ENCODE peak calls at places on chromosome 2, in nine cellular contexts. S, Y, U, B, Z, M, X, W and H are unnamed samples.

GRCh38 chr2:181605889-181606837 is 50.7 kb downstream of the CERKL start:
- DNase-seq in S (no peak), Y (no peak), U (no peak), B (no peak), Z (no peak), M (no peak), X (no peak), W (no peak), H (no peak)

GRCh38 chr2:165952085-165952484 is 1.5 kb downstream of the TTC21B start:
- DNase-seq in S (no peak), Y (no peak), U (no peak), B (no peak), Z (no peak), M (no peak), X (no peak), W (no peak), H (no peak)

GRCh38 chr2:173448938-173449471 is 94.3 kb downstream of the CDCA7 start:
- DNase-seq in S (peak; percentile 72), Y (peak; percentile 79), U (peak; percentile 73), B (peak; percentile 94), Z (peak; percentile 30), M (peak; percentile 66), X (peak; percentile 36), W (peak; percentile 84), H (peak; percentile 42)

GRCh38 chr2:52144588-52144987 is 1112.7 kb upstream of the NRXN1 start:
- DNase-seq in S (no peak), Y (no peak), U (no peak), B (no peak), Z (no peak), M (no peak), X (no peak), W (no peak), H (no peak)

GRCh38 chr2:231394201-231395141 is 1.0 kb upstream of the B3GNT7 start:
- DNase-seq in S (no peak), Y (no peak), U (no peak), B (no peak), Z (no peak), M (peak; percentile 72), X (no peak), W (peak; percentile 61), H (peak; percentile 88)

GRCh38 chr2:216554755-216555154 is 56.1 kb downstream of the RPL37A start:
- DNase-seq in S (no peak), Y (no peak), U (no peak), B (no peak), Z (no peak), M (no peak), X (no peak), W (no peak), H (no peak)

GRCh38 chr2:30359644-30360167 is 87.3 kb upstream of the LCLAT1 start:
- DNase-seq in S (peak; percentile 14), Y (peak; percentile 71), U (peak; percentile 66), B (no peak), Z (no peak), M (no peak), X (no peak), W (peak; percentile 56), H (no peak)

GRCh38 chr2:171811229-171811628 is 82.8 kb downstream of the SLC25A12 start:
- DNase-seq in S (peak; percentile 42), Y (no peak), U (no peak), B (no peak), Z (no peak), M (no peak), X (no peak), W (no peak), H (peak; percentile 12)

GRCh38 chr2:164655750-164656149 is 34.5 kb upstream of the GRB14 start:
- DNase-seq in S (peak; percentile 39), Y (no peak), U (no peak), B (no peak), Z (no peak), M (no peak), X (no peak), W (no peak), H (no peak)

GRCh38 chr2:73232471-73233153 is 427 bp downstream of the PRADC1 start:
- DNase-seq in S (no peak), Y (no peak), U (no peak), B (no peak), Z (no peak), M (peak; percentile 40), X (peak; percentile 13), W (peak; percentile 23), H (peak; percentile 46)

GRCh38 chr2:173232956-173233744 is 121.5 kb upstream of the CDCA7 start:
- DNase-seq in S (peak; percentile 62), Y (no peak), U (no peak), B (no peak), Z (no peak), M (no peak), X (no peak), W (no peak), H (no peak)

GRCh38 chr2:173596226-173596625 is 241.6 kb downstream of the CDCA7 start:
- DNase-seq in S (peak; percentile 28), Y (no peak), U (no peak), B (no peak), Z (no peak), M (no peak), X (no peak), W (no peak), H (no peak)

GRCh38 chr2:201644001-201644400 is 698 bp upstream of the TMEM237 start:
- DNase-seq in S (peak; percentile 35), Y (no peak), U (no peak), B (no peak), Z (peak; percentile 18), M (no peak), X (no peak), W (peak; percentile 40), H (no peak)

GRCh38 chr2:11298592-11298991 is 45.8 kb downstream of the ROCK2 start:
- DNase-seq in S (no peak), Y (no peak), U (no peak), B (no peak), Z (no peak), M (no peak), X (no peak), W (no peak), H (no peak)

DNA sequence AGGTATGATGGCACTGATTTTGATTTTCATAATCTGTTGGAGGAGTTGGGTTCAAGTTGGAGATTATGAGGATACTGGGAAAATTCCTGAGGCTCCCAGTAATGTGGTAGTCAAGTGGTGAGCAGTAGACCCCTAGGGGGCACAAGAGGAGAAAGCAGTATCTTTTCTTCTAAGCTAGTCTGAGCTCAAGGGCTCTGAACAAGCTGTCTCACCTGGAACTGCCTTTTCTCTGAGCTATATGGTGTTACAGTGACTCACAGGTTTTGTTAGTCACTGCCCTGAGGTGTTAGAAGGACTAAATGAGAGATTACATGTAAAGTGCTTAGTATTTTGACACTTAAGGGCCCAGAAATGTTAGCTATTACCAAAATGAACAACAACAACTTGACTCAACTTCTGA is 42.2 kb downstream of the CD302 start:
- DNase-seq in S (no peak), Y (no peak), U (no peak), B (no peak), Z (peak; percentile 98), M (no peak), X (no peak), W (no peak), H (no peak)
- TF ChIP-seq CTCF in S (peak; percentile 38), Y (no peak), U (no peak), B (peak; percentile 57), Z (peak; percentile 91), M (no peak), X (no peak), W (no peak), H (peak; percentile 32)

GRCh38 chr2:26471278-26471677 is 6.6 kb downstream of the OTOF start:
- DNase-seq in S (no peak), Y (no peak), U (no peak), B (no peak), Z (no peak), M (no peak), X (no peak), W (no peak), H (no peak)

GRCh38 chr2:26472821-26473655 is 4.9 kb downstream of the OTOF start:
- DNase-seq in S (no peak), Y (no peak), U (no peak), B (no peak), Z (no peak), M (no peak), X (no peak), W (no peak), H (no peak)

GRCh38 chr2:26470601-26471260 is 7.2 kb downstream of the OTOF start:
- DNase-seq in S (no peak), Y (no peak), U (no peak), B (no peak), Z (no peak), M (no peak), X (no peak), W (no peak), H (no peak)

GRCh38 chr2:26473796-26474195 is 4.1 kb downstream of the OTOF start:
- DNase-seq in S (no peak), Y (no peak), U (no peak), B (no peak), Z (no peak), M (no peak), X (no peak), W (no peak), H (no peak)

DNA sequence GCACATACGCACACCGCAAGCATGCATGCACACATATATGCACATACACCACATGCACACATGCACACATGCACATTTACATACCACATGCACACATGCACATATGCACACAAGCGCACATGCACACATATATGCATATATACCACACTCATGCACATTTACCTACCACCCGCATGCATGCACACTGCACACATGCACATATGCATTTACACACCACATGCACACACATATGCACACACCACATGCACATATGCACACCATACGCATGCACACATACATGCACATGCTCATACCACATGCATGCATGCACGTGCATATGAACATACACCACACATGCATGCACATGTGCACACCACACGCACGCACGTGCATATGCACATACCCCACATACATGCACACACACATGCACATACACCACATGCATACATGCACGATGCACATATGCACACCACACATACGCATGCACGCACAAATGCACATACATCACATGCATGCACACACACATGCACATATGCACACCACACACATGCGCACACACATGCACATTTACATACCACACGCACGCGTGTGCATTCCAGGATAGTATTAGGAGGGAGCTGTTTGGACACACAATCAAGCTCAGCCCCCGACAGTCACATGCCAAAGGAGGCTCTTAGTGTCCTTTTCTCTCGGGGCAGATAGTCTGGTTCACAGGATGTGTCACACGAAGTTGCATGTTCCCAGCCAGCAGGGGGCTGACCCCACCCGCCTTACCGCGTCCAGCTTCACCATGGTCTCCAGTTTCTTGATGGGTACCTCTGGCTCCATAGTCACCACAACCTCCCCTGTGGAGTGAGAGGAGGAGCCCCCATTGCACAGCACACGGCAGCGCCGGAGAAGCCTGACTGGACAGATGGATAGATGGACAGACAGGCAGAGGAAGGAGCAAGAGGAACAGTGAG is 5.9 kb downstream of the OTOF start:
- DNase-seq in S (no peak), Y (no peak), U (no peak), B (no peak), Z (no peak), M (no peak), X (no peak), W (no peak), H (no peak)
- TF ChIP-seq CTCF in S (no peak), Y (no peak), U (no peak), B (peak; percentile 31), Z (peak; percentile 15), M (no peak), X (no peak), W (no peak), H (no peak)

GRCh38 chr2:47072018-47072691 is 83.0 kb downstream of the STPG4 start:
- DNase-seq in S (peak; percentile 91), Y (peak; percentile 85), U (peak; percentile 84), B (no peak), Z (no peak), M (no peak), X (no peak), W (peak; percentile 83), H (no peak)
- TF ChIP-seq CTCF in S (peak; percentile 22), Y (no peak), U (peak; percentile 13), B (no peak), Z (no peak), M (no peak), X (no peak), W (no peak), H (no peak)

GRCh38 chr2:219737270-219737691 is 109.9 kb downstream of the SLC4A3 start:
- DNase-seq in S (peak; percentile 23), Y (no peak), U (no peak), B (no peak), Z (no peak), M (no peak), X (no peak), W (no peak), H (no peak)
- TF ChIP-seq CTCF in S (peak; percentile 66), Y (no peak), U (no peak), B (peak; percentile 58), Z (peak; percentile 59), M (no peak), X (no peak), W (no peak), H (peak; percentile 26)